ENCODE peak calls at places on chromosomes 4 and X, in five cellular contexts. S, E, N, B and G are unnamed samples.
A peak's percentile ranks its signal among the peaks of the same experiment; 100 is the strongest.

GRCh38 chrX:154374361-154375155 is at the start of gene FLNA:
- DNase-seq in B (no peak), N (no peak), E (peak; percentile 61), S (peak; percentile 12), G (no peak)

GRCh38 chr4:140176735-140177134 is 22.8 kb upstream of the MAML3 start:
- DNase-seq in S (no peak), N (no peak), E (no peak), B (no peak), G (peak; percentile 90)

GRCh38 chr4:179634862-179635261 is 2192.6 kb upstream of the AGA start:
- DNase-seq in S (no peak), B (no peak), N (no peak), E (no peak), G (no peak)

GRCh38 chrX:137194164-137194563 is 160.4 kb upstream of the GPR101 start:
- DNase-seq in E (peak; percentile 16), B (peak; percentile 12), S (peak; percentile 40), N (peak; percentile 1), G (peak; percentile 21)

GRCh38 chrX:66030505-66031317 is 9.2 kb downstream of the VSIG4 start:
- DNase-seq in N (no peak), S (peak; percentile 61), E (peak; percentile 7), B (peak; percentile 0), G (peak; percentile 7)

GRCh38 chrX:49876750-49877149 is 2.5 kb upstream of the USP27X start:
- DNase-seq in N (no peak), S (peak; percentile 38), B (peak; percentile 55), E (peak; percentile 49), G (peak; percentile 23)

GRCh38 chrX:37692918-37693317 is 7.3 kb downstream of the XK start:
- DNase-seq in N (no peak), S (no peak), E (no peak), B (no peak), G (peak; percentile 53)

GRCh38 chr4:24568425-24568824 is 15.9 kb downstream of the DHX15 start:
- DNase-seq in S (no peak), N (no peak), B (no peak), E (no peak), G (no peak)

GRCh38 chr4:153501578-153501977 is 35.4 kb downstream of the TMEM131L start:
- DNase-seq in S (peak; percentile 66), B (no peak), N (no peak), E (no peak), G (no peak)

GRCh38 chrX:13899607-13900006 is 82.7 kb upstream of the GPM6B start:
- DNase-seq in E (no peak), N (no peak), B (no peak), S (no peak), G (peak; percentile 97)

GRCh38 chr4:40736910-40737309 is 12.8 kb upstream of the NSUN7 start:
- DNase-seq in B (peak; percentile 21), N (no peak), E (peak; percentile 53), S (peak; percentile 14), G (peak; percentile 22)

GRCh38 chr4:25358515-25359275 is 18.4 kb upstream of the ANAPC4 start:
- DNase-seq in S (no peak), B (no peak), E (no peak), N (no peak), G (no peak)

GRCh38 chrX:155148724-155149537 is 67.3 kb upstream of the VBP1 start:
- DNase-seq in S (peak; percentile 14), B (peak; percentile 15), E (peak; percentile 14), N (no peak), G (peak; percentile 11)

GRCh38 chr4:125091031-125091540 is 223.7 kb upstream of the FAT4 start:
- DNase-seq in N (no peak), B (no peak), E (no peak), S (no peak), G (no peak)

GRCh38 chr4:168589154-168589553 is 92.3 kb downstream of the PALLD start:
- DNase-seq in S (no peak), E (no peak), N (no peak), B (no peak), G (peak; percentile 90)

GRCh38 chr4:40199999-40200880 is 3.4 kb downstream of the RHOH start:
- DNase-seq in E (no peak), N (peak; percentile 93), B (no peak), S (no peak), G (peak; percentile 23)

GRCh38 chrX:131041652-131042051 is 16.5 kb upstream of the ARHGAP36 start:
- DNase-seq in N (no peak), B (no peak), E (peak; percentile 47), S (no peak), G (no peak)

GRCh38 chrX:34053931-34054330 is 78.2 kb downstream of the FAM47A start:
- DNase-seq in N (no peak), S (no peak), B (no peak), E (no peak), G (no peak)

GRCh38 chr4:140136509-140136908 is 17.5 kb downstream of the MAML3 start:
- DNase-seq in N (no peak), B (no peak), S (no peak), E (no peak), G (peak; percentile 63)

GRCh38 chrX:50157545-50158125 is 43.2 kb downstream of the AKAP4 start:
- DNase-seq in B (no peak), E (no peak), S (no peak), N (no peak), G (no peak)

GRCh38 chr4:114807759-114808404 is 209.3 kb downstream of the UGT8 start:
- DNase-seq in N (no peak), S (peak; percentile 41), B (peak; percentile 42), E (peak; percentile 38), G (peak; percentile 3)

GRCh38 chr4:175290401-175290800 is 372.2 kb downstream of the ADAM29 start:
- DNase-seq in E (no peak), N (no peak), S (no peak), B (no peak), G (peak; percentile 64)

DNA sequence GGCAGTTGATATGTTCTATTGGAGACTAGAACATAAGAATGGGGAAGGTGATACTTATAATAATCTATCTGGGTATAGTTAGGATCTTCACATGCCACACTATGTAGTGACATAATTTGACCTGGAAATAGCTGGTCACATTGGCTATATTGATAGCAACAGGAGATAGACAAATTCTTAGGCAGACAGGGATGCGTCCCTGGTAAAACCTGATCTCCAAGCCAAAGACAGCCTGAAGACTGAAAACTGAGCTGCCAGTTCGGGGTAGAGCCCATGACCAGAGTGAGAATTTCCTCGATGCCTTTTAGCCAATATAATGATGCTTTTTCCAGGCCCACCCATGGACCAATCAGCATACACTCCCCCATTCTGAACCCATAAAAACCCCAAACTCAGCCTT is 12.6 kb upstream of the CXCL2 start:
- DNase-seq in N (no peak), E (no peak), B (no peak), S (no peak), G (no peak)
- H3K36me3 ChIP-seq in N (no peaks in the 10 kb centered on the region), E (no peaks in the 10 kb centered on the region), B (no peaks in the 10 kb centered on the region), S (no peaks in the 10 kb centered on the region), G (no peaks in the 10 kb centered on the region)

GRCh38 chrX:151987108-151987507 is 12.6 kb upstream of the GABRE start:
- DNase-seq in E (no peak), S (no peak), B (peak; percentile 60), N (no peak), G (no peak)

GRCh38 chrX:151984891-151985290 is 10.4 kb upstream of the GABRE start:
- DNase-seq in S (no peak), N (no peak), E (no peak), B (no peak), G (no peak)

GRCh38 chrX:151985531-151985930 is 11.1 kb upstream of the GABRE start:
- DNase-seq in N (no peak), E (no peak), B (no peak), S (no peak), G (no peak)

GRCh38 chrX:151984328-151984727 is 9.9 kb upstream of the GABRE start:
- DNase-seq in E (no peak), N (no peak), B (peak; percentile 50), S (no peak), G (peak; percentile 46)

GRCh38 chrX:151985955-151986354 is 11.5 kb upstream of the GABRE start:
- DNase-seq in N (no peak), S (peak; percentile 56), E (no peak), B (peak; percentile 81), G (peak; percentile 5)
- TF ChIP-seq MXI1 in N (no peak), S (no peak), E (no peak), B (no peak), G (no peak)

GRCh38 chr4:74830928-74831327 is 36.6 kb upstream of the BTC start:
- DNase-seq in N (no peak), S (no peak), E (no peak), B (no peak), G (no peak)
- TF ChIP-seq CTCF in N (peak; percentile 30), S (peak; percentile 46), E (peak; percentile 43), B (no peak), G (peak; percentile 19)

GRCh38 chr4:13567125-13567524 is 22.8 kb upstream of the NKX3-2 start:
- DNase-seq in N (no peak), S (no peak), E (no peak), B (no peak), G (no peak)

GRCh38 chr4:13570916-13571315 is 26.6 kb upstream of the NKX3-2 start:
- DNase-seq in N (no peak), E (no peak), S (no peak), B (no peak), G (no peak)
- H3K36me3 ChIP-seq in N (peaks cover 14% of the 10 kb centered on the region), E (peaks cover 44% of the 10 kb centered on the region), S (peaks cover 40% of the 10 kb centered on the region), B (peaks cover 29% of the 10 kb centered on the region), G (peaks cover 43% of the 10 kb centered on the region)